ENCODE peak calls at places on chromosomes 3 and 15, in six cellular contexts. One of them, this sample, is unnamed.

GRCh38 chr3:3798641-3799113 is 554 bp upstream of the LRRN1 start:
- DNase-seq in neural progenitor cell: peak
- DNase-seq in GM23248: peak
- DNase-seq in fibroblast of lung: no peak
- DNase-seq in colonic mucosa: peak
- DNase-seq in Karpas-422: no peak
- DNase-seq in this sample: no peak

GRCh38 chr3:11690863-11691833 is 47.4 kb upstream of the VGLL4 start:
- DNase-seq in neural progenitor cell: peak
- DNase-seq in GM23248: peak
- DNase-seq in colonic mucosa: no peak
- DNase-seq in fibroblast of lung: peak
- DNase-seq in Karpas-422: peak
- DNase-seq in this sample: no peak

GRCh38 chr3:9087831-9088413 is 124.7 kb upstream of the RAD18 start:
- DNase-seq in fibroblast of lung: no peak
- DNase-seq in GM23248: no peak
- DNase-seq in neural progenitor cell: no peak
- DNase-seq in Karpas-422: no peak
- DNase-seq in colonic mucosa: no peak
- DNase-seq in this sample: no peak

GRCh38 chr3:36677331-36678007 is 86.9 kb downstream of the DCLK3 start:
- DNase-seq in neural progenitor cell: peak
- DNase-seq in GM23248: peak
- DNase-seq in Karpas-422: peak
- DNase-seq in fibroblast of lung: peak
- DNase-seq in colonic mucosa: no peak
- DNase-seq in this sample: no peak

GRCh38 chr3:73813291-73813977 is 188.7 kb upstream of the PDZRN3 start:
- DNase-seq in neural progenitor cell: no peak
- DNase-seq in GM23248: peak
- DNase-seq in Karpas-422: no peak
- DNase-seq in fibroblast of lung: peak
- DNase-seq in colonic mucosa: no peak
- DNase-seq in this sample: no peak

GRCh38 chr15:31217067-31217466 is 109.6 kb upstream of the KLF13 start:
- DNase-seq in colonic mucosa: no peak
- DNase-seq in fibroblast of lung: no peak
- DNase-seq in neural progenitor cell: no peak
- DNase-seq in GM23248: no peak
- DNase-seq in Karpas-422: no peak
- DNase-seq in this sample: no peak

GRCh38 chr3:100044369-100044768 is 69.9 kb downstream of the FILIP1L start:
- DNase-seq in colonic mucosa: no peak
- DNase-seq in GM23248: no peak
- DNase-seq in neural progenitor cell: no peak
- DNase-seq in Karpas-422: peak
- DNase-seq in fibroblast of lung: no peak
- DNase-seq in this sample: no peak

GRCh38 chr3:96319176-96319575 is 495.2 kb upstream of the EPHA6 start:
- DNase-seq in fibroblast of lung: no peak
- DNase-seq in GM23248: no peak
- DNase-seq in colonic mucosa: no peak
- DNase-seq in neural progenitor cell: no peak
- DNase-seq in Karpas-422: no peak
- DNase-seq in this sample: no peak

GRCh38 chr3:25291524-25291923 is 136.5 kb upstream of the RARB start:
- DNase-seq in neural progenitor cell: peak
- DNase-seq in fibroblast of lung: no peak
- DNase-seq in Karpas-422: no peak
- DNase-seq in GM23248: no peak
- DNase-seq in colonic mucosa: no peak
- DNase-seq in this sample: no peak

GRCh38 chr15:67130673-67131601 is 65.5 kb downstream of the SMAD3 start:
- DNase-seq in neural progenitor cell: no peak
- DNase-seq in GM23248: peak
- DNase-seq in colonic mucosa: no peak
- DNase-seq in Karpas-422: no peak
- DNase-seq in fibroblast of lung: no peak
- DNase-seq in this sample: no peak

GRCh38 chr3:171417813-171418212 is 42.4 kb downstream of the TNIK start:
- DNase-seq in colonic mucosa: no peak
- DNase-seq in neural progenitor cell: no peak
- DNase-seq in GM23248: peak
- DNase-seq in Karpas-422: no peak
- DNase-seq in fibroblast of lung: peak
- DNase-seq in this sample: no peak

GRCh38 chr3:12222765-12223485 is 64.2 kb upstream of the TIMP4 start:
- DNase-seq in fibroblast of lung: peak
- DNase-seq in Karpas-422: no peak
- DNase-seq in colonic mucosa: no peak
- DNase-seq in neural progenitor cell: no peak
- DNase-seq in GM23248: peak
- DNase-seq in this sample: no peak

GRCh38 chr3:118987466-118987865 is 47.2 kb downstream of the IGSF11 start:
- DNase-seq in fibroblast of lung: peak
- DNase-seq in colonic mucosa: peak
- DNase-seq in Karpas-422: no peak
- DNase-seq in neural progenitor cell: no peak
- DNase-seq in GM23248: peak
- DNase-seq in this sample: no peak

GRCh38 chr3:178036745-178037144 is 499.5 kb upstream of the KCNMB2 start:
- DNase-seq in colonic mucosa: no peak
- DNase-seq in GM23248: peak
- DNase-seq in Karpas-422: no peak
- DNase-seq in neural progenitor cell: no peak
- DNase-seq in fibroblast of lung: no peak
- DNase-seq in this sample: no peak

GRCh38 chr3:178602864-178603263 is 66.6 kb downstream of the KCNMB2 start:
- DNase-seq in fibroblast of lung: no peak
- DNase-seq in colonic mucosa: no peak
- DNase-seq in Karpas-422: no peak
- DNase-seq in GM23248: no peak
- DNase-seq in neural progenitor cell: no peak
- DNase-seq in this sample: no peak

GRCh38 chr3:126476166-126476975 is 680 bp upstream of the ZXDC start:
- DNase-seq in fibroblast of lung: no peak
- DNase-seq in neural progenitor cell: no peak
- DNase-seq in colonic mucosa: peak
- DNase-seq in GM23248: peak
- DNase-seq in Karpas-422: peak
- DNase-seq in this sample: peak

GRCh38 chr3:56411147-56411546 is 57.1 kb downstream of the ERC2 start:
- DNase-seq in colonic mucosa: no peak
- DNase-seq in GM23248: no peak
- DNase-seq in fibroblast of lung: no peak
- DNase-seq in neural progenitor cell: no peak
- DNase-seq in Karpas-422: no peak
- DNase-seq in this sample: no peak

GRCh38 chr3:134407247-134407640 is 33.0 kb upstream of the AMOTL2 start:
- DNase-seq in neural progenitor cell: no peak
- DNase-seq in fibroblast of lung: peak
- DNase-seq in GM23248: peak
- DNase-seq in Karpas-422: no peak
- DNase-seq in colonic mucosa: no peak
- DNase-seq in this sample: no peak

GRCh38 chr3:72482589-72483249 is 365.5 kb downstream of the SHQ1 start:
- DNase-seq in fibroblast of lung: peak
- DNase-seq in colonic mucosa: peak
- DNase-seq in Karpas-422: no peak
- DNase-seq in neural progenitor cell: no peak
- DNase-seq in GM23248: peak
- DNase-seq in this sample: peak

GRCh38 chr3:75342425-75342824 is 321.7 kb upstream of the FRG2C start:
- DNase-seq in colonic mucosa: no peak
- DNase-seq in fibroblast of lung: no peak
- DNase-seq in GM23248: no peak
- DNase-seq in Karpas-422: no peak
- DNase-seq in neural progenitor cell: no peak
- DNase-seq in this sample: no peak

GRCh38 chr3:109804697-109805096 is 467.4 kb upstream of the DPPA4 start:
- DNase-seq in fibroblast of lung: no peak
- DNase-seq in colonic mucosa: no peak
- DNase-seq in Karpas-422: no peak
- DNase-seq in neural progenitor cell: no peak
- DNase-seq in GM23248: no peak
- DNase-seq in this sample: no peak

GRCh38 chr3:9727041-9727595 is 4.4 kb upstream of the BRPF1 start:
- DNase-seq in Karpas-422: peak
- DNase-seq in fibroblast of lung: no peak
- DNase-seq in GM23248: peak
- DNase-seq in neural progenitor cell: peak
- DNase-seq in colonic mucosa: no peak
- DNase-seq in this sample: no peak

GRCh38 chr3:195873971-195874370 is 34.4 kb downstream of the TNK2 start:
- DNase-seq in neural progenitor cell: no peak
- DNase-seq in GM23248: peak
- DNase-seq in colonic mucosa: no peak
- DNase-seq in Karpas-422: no peak
- DNase-seq in fibroblast of lung: no peak
- DNase-seq in this sample: no peak

GRCh38 chr3:115062009-115062408 is 85.1 kb downstream of the ZBTB20 start:
- DNase-seq in neural progenitor cell: no peak
- DNase-seq in Karpas-422: no peak
- DNase-seq in colonic mucosa: no peak
- DNase-seq in fibroblast of lung: no peak
- DNase-seq in GM23248: no peak
- DNase-seq in this sample: no peak

GRCh38 chr3:25281041-25281842 is 146.8 kb upstream of the RARB start:
- DNase-seq in GM23248: no peak
- DNase-seq in colonic mucosa: no peak
- DNase-seq in fibroblast of lung: no peak
- DNase-seq in neural progenitor cell: peak
- DNase-seq in Karpas-422: no peak
- DNase-seq in this sample: no peak

GRCh38 chr15:80275946-80276345 is 23.9 kb upstream of the CTXND1 start:
- DNase-seq in neural progenitor cell: no peak
- DNase-seq in colonic mucosa: no peak
- DNase-seq in fibroblast of lung: peak
- DNase-seq in GM23248: peak
- DNase-seq in Karpas-422: no peak
- DNase-seq in this sample: no peak

GRCh38 chr3:43260412-43260811 is 25.9 kb upstream of the SNRK start:
- DNase-seq in GM23248: peak
- DNase-seq in Karpas-422: peak
- DNase-seq in fibroblast of lung: no peak
- DNase-seq in neural progenitor cell: no peak
- DNase-seq in colonic mucosa: no peak
- DNase-seq in this sample: no peak

GRCh38 chr3:36843065-36844051 is 79.0 kb upstream of the DCLK3 start:
- DNase-seq in fibroblast of lung: peak
- DNase-seq in neural progenitor cell: peak
- DNase-seq in colonic mucosa: no peak
- DNase-seq in GM23248: peak
- DNase-seq in Karpas-422: peak
- DNase-seq in this sample: no peak

GRCh38 chr15:38072507-38073277 is 138.3 kb downstream of the TMCO5A start:
- DNase-seq in GM23248: peak
- DNase-seq in fibroblast of lung: peak
- DNase-seq in neural progenitor cell: peak
- DNase-seq in colonic mucosa: peak
- DNase-seq in Karpas-422: peak
- DNase-seq in this sample: peak

GRCh38 chr15:68798695-68799094 is 22.0 kb downstream of the ANP32A start:
- DNase-seq in colonic mucosa: no peak
- DNase-seq in Karpas-422: peak
- DNase-seq in neural progenitor cell: no peak
- DNase-seq in GM23248: no peak
- DNase-seq in fibroblast of lung: no peak
- DNase-seq in this sample: no peak
- H3K9ac ChIP-seq in colonic mucosa: no peak
- H3K9ac ChIP-seq in Karpas-422: no peak
- H3K9ac ChIP-seq in neural progenitor cell: no peak
- H3K9ac ChIP-seq in GM23248: no peak
- H3K9ac ChIP-seq in fibroblast of lung: no peak
- H3K9ac ChIP-seq in this sample: no peak

GRCh38 chr3:39262842-39263241 is 17.0 kb downstream of the CX3CR1 start:
- DNase-seq in fibroblast of lung: no peak
- DNase-seq in GM23248: no peak
- DNase-seq in Karpas-422: no peak
- DNase-seq in colonic mucosa: no peak
- DNase-seq in neural progenitor cell: no peak
- DNase-seq in this sample: no peak

GRCh38 chr3:39260318-39260717 is 19.5 kb downstream of the CX3CR1 start:
- DNase-seq in Karpas-422: no peak
- DNase-seq in neural progenitor cell: no peak
- DNase-seq in fibroblast of lung: no peak
- DNase-seq in GM23248: no peak
- DNase-seq in colonic mucosa: no peak
- DNase-seq in this sample: no peak

GRCh38 chr3:39263576-39263975 is 16.3 kb downstream of the CX3CR1 start:
- DNase-seq in neural progenitor cell: no peak
- DNase-seq in fibroblast of lung: no peak
- DNase-seq in Karpas-422: no peak
- DNase-seq in GM23248: no peak
- DNase-seq in colonic mucosa: no peak
- DNase-seq in this sample: no peak

GRCh38 chr3:39261726-39262125 is 18.1 kb downstream of the CX3CR1 start:
- DNase-seq in neural progenitor cell: no peak
- DNase-seq in Karpas-422: no peak
- DNase-seq in colonic mucosa: no peak
- DNase-seq in GM23248: no peak
- DNase-seq in fibroblast of lung: no peak
- DNase-seq in this sample: no peak

DNA sequence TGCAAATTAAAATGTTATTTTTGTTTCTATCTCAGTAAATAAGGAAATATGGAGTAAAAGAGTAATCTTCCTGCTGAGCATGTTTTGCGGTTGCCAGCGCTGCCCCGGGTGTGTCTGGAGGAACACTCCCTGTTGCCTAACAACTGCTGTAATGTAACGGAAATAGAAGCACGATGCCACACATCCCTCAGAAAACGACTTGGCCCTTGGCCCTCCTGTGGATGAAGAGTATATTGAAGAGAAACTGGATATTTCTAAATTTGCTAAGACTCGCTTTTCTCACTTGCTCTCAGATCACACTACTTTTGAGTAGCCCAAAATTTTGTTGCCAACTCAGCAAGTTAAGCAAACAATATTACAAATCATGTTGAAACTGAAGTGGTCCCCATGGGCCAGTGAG is 18.9 kb downstream of the CX3CR1 start:
- DNase-seq in Karpas-422: peak
- DNase-seq in fibroblast of lung: peak
- DNase-seq in GM23248: peak
- DNase-seq in neural progenitor cell: no peak
- DNase-seq in colonic mucosa: peak
- DNase-seq in this sample: peak
- H3K9ac ChIP-seq in Karpas-422: no peak
- H3K9ac ChIP-seq in fibroblast of lung: no peak
- H3K9ac ChIP-seq in GM23248: peak
- H3K9ac ChIP-seq in neural progenitor cell: no peak
- H3K9ac ChIP-seq in colonic mucosa: no peak
- H3K9ac ChIP-seq in this sample: no peak

GRCh38 chr3:69012111-69012835 is 1.2 kb downstream of the EOGT start:
- DNase-seq in GM23248: peak
- DNase-seq in neural progenitor cell: no peak
- DNase-seq in Karpas-422: no peak
- DNase-seq in fibroblast of lung: peak
- DNase-seq in colonic mucosa: peak
- DNase-seq in this sample: peak
- H3K9ac ChIP-seq in GM23248: peak
- H3K9ac ChIP-seq in neural progenitor cell: no peak
- H3K9ac ChIP-seq in Karpas-422: peak
- H3K9ac ChIP-seq in fibroblast of lung: peak
- H3K9ac ChIP-seq in colonic mucosa: peak
- H3K9ac ChIP-seq in this sample: peak

GRCh38 chr3:14448756-14449728 is 46.6 kb downstream of the SLC6A6 start:
- DNase-seq in fibroblast of lung: no peak
- DNase-seq in GM23248: no peak
- DNase-seq in colonic mucosa: no peak
- DNase-seq in Karpas-422: no peak
- DNase-seq in neural progenitor cell: no peak
- DNase-seq in this sample: no peak
- H3K9ac ChIP-seq in fibroblast of lung: no peak
- H3K9ac ChIP-seq in GM23248: no peak
- H3K9ac ChIP-seq in colonic mucosa: no peak
- H3K9ac ChIP-seq in Karpas-422: no peak
- H3K9ac ChIP-seq in neural progenitor cell: no peak
- H3K9ac ChIP-seq in this sample: no peak